ENCODE peak calls at places on chromosome 14, in six cellular contexts. T is cardiac muscle cell, R is mammary epithelial cell, U is right atrium auricular region, C is mesendoderm, K is body of pancreas. A is an unnamed sample. For H3K27me3, the result is how much of the 10 kb centered on the place peaks cover.

GRCh38 chr14:61927015-61927414 is 164.8 kb downstream of the SNAPC1 start:
- DNase-seq in C (peak), T (no peak), K (no peak), U (no peak), R (peak), A (no peak)

GRCh38 chr14:90554341-90554740 is 157.5 kb downstream of the CALM1 start:
- DNase-seq in C (no peak), U (no peak), R (no peak), T (no peak), K (peak), A (no peak)

GRCh38 chr14:105385322-105385637 is 13.1 kb upstream of the TEX22 start:
- DNase-seq in R (no peak), T (no peak), K (no peak), U (no peak), C (no peak), A (no peak)

GRCh38 chr14:92253381-92253894 is 69.5 kb upstream of the SLC24A4 start:
- DNase-seq in T (no peak), R (no peak), K (no peak), C (peak), U (no peak), A (no peak)

GRCh38 chr14:104732931-104733681 is 9.1 kb downstream of the ADSS1 start:
- DNase-seq in T (no peak), C (no peak), U (no peak), R (no peak), K (no peak), A (no peak)

GRCh38 chr14:36462890-36463289 is 57.1 kb downstream of the NKX2-1 start:
- DNase-seq in R (no peak), C (no peak), U (no peak), K (no peak), T (no peak), A (no peak)

GRCh38 chr14:30252800-30253425 is 306.0 kb upstream of the G2E3 start:
- DNase-seq in U (no peak), R (peak), T (no peak), C (no peak), K (no peak), A (no peak)

GRCh38 chr14:101233861-101234587 is 327.3 kb upstream of the DIO3 start:
- DNase-seq in K (peak), U (no peak), T (no peak), R (no peak), C (no peak), A (no peak)

GRCh38 chr14:51448831-51449665 is 202.7 kb upstream of the FRMD6 start:
- DNase-seq in K (peak), C (no peak), U (no peak), T (no peak), R (peak), A (peak)

GRCh38 chr14:64763801-64764511 is 59.7 kb downstream of the PLEKHG3 start:
- DNase-seq in R (no peak), U (no peak), C (peak), K (no peak), T (no peak), A (peak)

GRCh38 chr14:91173867-91174266 is 60.0 kb downstream of the DGLUCY start:
- DNase-seq in R (no peak), T (no peak), K (no peak), C (no peak), U (no peak), A (no peak)

GRCh38 chr14:45664668-45665356 is 411.8 kb upstream of the MIS18BP1 start:
- DNase-seq in K (no peak), U (no peak), C (peak), R (no peak), T (no peak), A (no peak)

GRCh38 chr14:95039259-95039992 is 117.9 kb downstream of the DICER1 start:
- DNase-seq in K (no peak), R (no peak), U (peak), T (no peak), C (no peak), A (no peak)

GRCh38 chr14:78345346-78345745 is 175.2 kb downstream of the NRXN3 start:
- DNase-seq in T (no peak), C (no peak), U (no peak), R (no peak), K (no peak), A (no peak)

GRCh38 chr14:101241807-101242278 is 319.5 kb upstream of the DIO3 start:
- DNase-seq in C (peak), U (no peak), R (no peak), K (no peak), T (no peak), A (peak)

GRCh38 chr14:20607617-20608016 is 16.4 kb upstream of the RNASE12 start:
- DNase-seq in R (no peak), K (no peak), T (no peak), C (no peak), U (no peak), A (no peak)

GRCh38 chr14:90717916-90718315 is 98.3 kb downstream of the TTC7B start:
- DNase-seq in T (no peak), K (no peak), R (no peak), C (no peak), U (no peak), A (no peak)

GRCh38 chr14:53967606-53968005 is 11.0 kb upstream of the BMP4 start:
- DNase-seq in C (no peak), U (no peak), R (no peak), K (peak), T (no peak), A (no peak)

GRCh38 chr14:101927859-101928258 is 36.5 kb upstream of the DYNC1H1 start:
- DNase-seq in K (peak), C (no peak), T (no peak), U (peak), R (peak), A (peak)

GRCh38 chr14:33709286-33709685 is 241.6 kb downstream of the EGLN3 start:
- DNase-seq in C (no peak), R (no peak), K (no peak), T (no peak), U (no peak), A (no peak)

GRCh38 chr14:55780156-55780946 is 200.3 kb downstream of the KTN1 start:
- DNase-seq in T (peak), U (peak), R (peak), C (no peak), K (peak), A (peak)

GRCh38 chr14:90700928-90701776 is 115.1 kb downstream of the TTC7B start:
- DNase-seq in R (no peak), T (no peak), U (no peak), K (no peak), C (no peak), A (no peak)

GRCh38 chr14:96735509-96735908 is 61.7 kb upstream of the VRK1 start:
- DNase-seq in U (no peak), K (no peak), T (peak), C (no peak), R (no peak), A (no peak)

GRCh38 chr14:32900602-32901001 is 38.1 kb upstream of the NPAS3 start:
- DNase-seq in T (no peak), R (no peak), U (no peak), C (no peak), K (no peak), A (peak)

DNA sequence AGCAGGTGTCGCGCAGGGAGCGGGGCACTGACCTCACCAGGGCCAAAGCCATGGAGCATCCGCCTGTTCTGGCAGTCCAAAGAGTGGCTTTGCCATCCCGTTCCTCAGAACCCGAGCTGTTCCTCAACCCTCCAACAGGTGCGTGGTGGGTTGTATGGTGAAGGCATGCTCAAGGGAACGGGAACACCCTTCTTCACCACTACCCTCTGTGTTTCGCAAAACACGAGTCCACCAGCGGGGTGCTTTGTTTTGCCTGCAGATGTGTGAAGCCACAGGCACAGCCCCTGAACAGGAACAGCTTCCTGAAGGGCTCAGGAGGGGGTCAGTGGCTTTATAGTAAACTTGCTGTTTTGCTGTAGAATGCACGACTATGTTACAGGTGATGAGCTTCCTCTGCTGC is 52.7 kb downstream of the SMOC1 start:
- DNase-seq in K (no peak), U (no peak), R (no peak), C (peak), T (no peak), A (no peak)
- H3K27me3 ChIP-seq in K (under half), U (under half), R (under half), C (under half), T (under half), A (under half)

GRCh38 chr14:103112488-103113243 is 10.6 kb upstream of the TNFAIP2 start:
- DNase-seq in C (no peak), R (no peak), T (no peak), U (no peak), K (no peak), A (no peak)
- H3K27ac ChIP-seq in C (no peak), R (no peak), T (no peak), U (no peak), K (peak), A (no peak)

GRCh38 chr14:98835825-98836100 is 436.2 kb downstream of the BCL11B start:
- DNase-seq in U (no peak), R (no peak), T (no peak), K (no peak), C (no peak), A (no peak)
- H3K27me3 ChIP-seq in U (under half), R (under half), T (under half), K (under half), C (under half), A (under half)

GRCh38 chr14:38721822-38722431 is 381.1 kb downstream of the SEC23A start:
- DNase-seq in C (peak), R (peak), K (peak), T (peak), U (no peak), A (peak)
- H3K27ac ChIP-seq in C (no peak), R (no peak), K (no peak), T (no peak), U (no peak), A (no peak)

GRCh38 chr14:70642313-70643235 is 858 bp downstream of the TTC9 start:
- DNase-seq in K (peak), C (peak), U (no peak), R (no peak), T (no peak), A (no peak)
- H3K27me3 ChIP-seq in K (under half), C (under half), U (under half), R (under half), T (under half), A (under half)

GRCh38 chr14:23145794-23146422 is 26.9 kb upstream of the CEBPE start:
- DNase-seq in U (no peak), R (no peak), T (no peak), K (no peak), C (no peak), A (no peak)
- H3K27ac ChIP-seq in U (peak), R (no peak), T (no peak), K (no peak), C (no peak), A (no peak)

DNA sequence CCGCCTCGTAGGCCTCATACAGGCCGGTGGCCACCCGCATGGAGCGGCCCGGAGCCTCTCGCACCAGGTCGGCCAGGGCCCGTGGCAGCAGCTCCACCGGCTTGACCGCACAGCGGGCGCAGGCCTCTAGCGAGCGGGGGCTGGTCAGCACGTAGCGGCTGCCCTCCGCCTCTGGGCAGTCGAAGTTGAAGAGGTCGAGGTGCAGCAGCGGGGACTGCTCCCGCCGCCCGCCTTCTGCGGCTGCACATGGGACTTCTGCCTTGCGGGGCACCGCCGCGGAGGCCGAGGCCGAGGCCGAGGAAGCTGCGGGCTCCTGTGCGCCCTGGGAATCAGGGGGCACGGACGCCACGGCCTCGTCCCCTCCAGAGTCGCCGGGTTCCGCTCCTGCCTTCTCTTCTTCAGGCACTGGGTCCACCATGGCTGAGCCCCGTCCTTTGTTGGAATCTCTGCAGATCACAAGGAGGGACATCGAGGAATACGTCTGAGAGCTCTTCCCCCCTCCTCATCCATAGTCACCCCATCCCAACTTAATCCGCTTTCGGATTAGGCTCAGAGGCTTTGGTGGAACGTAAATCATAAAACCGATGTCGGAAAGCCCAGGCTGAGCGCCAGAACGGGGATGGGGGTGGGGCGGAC is 1.3 kb downstream of the CCDC177 start:
- DNase-seq in K (no peak), C (no peak), T (no peak), R (no peak), U (no peak), A (no peak)
- H3K27me3 ChIP-seq in K (under half), C (under half), T (half or more), R (under half), U (under half), A (half or more)

GRCh38 chr14:74834682-74835392 is 41.1 kb downstream of the PROX2 start:
- DNase-seq in C (no peak), K (no peak), T (no peak), U (no peak), R (no peak), A (no peak)

GRCh38 chr14:74825008-74825407 is 50.9 kb downstream of the PROX2 start:
- DNase-seq in R (peak), C (no peak), T (no peak), U (no peak), K (no peak), A (no peak)

GRCh38 chr14:74826574-74826973 is 49.4 kb downstream of the PROX2 start:
- DNase-seq in K (no peak), U (no peak), C (peak), R (no peak), T (no peak), A (no peak)

GRCh38 chr14:74829238-74829637 is 46.7 kb downstream of the PROX2 start:
- DNase-seq in T (no peak), R (no peak), C (no peak), U (no peak), K (no peak), A (no peak)
- H3K27ac ChIP-seq in T (no peak), R (no peak), C (no peak), U (no peak), K (no peak), A (no peak)

A was measured in adrenal gland.